ENCODE peak calls at places on chromosomes 7 and 10, in eight cellular contexts. L, D, G, X, O, J, F and B are unnamed samples.

GRCh38 chr7:22723642-22724041 is 3.4 kb upstream of the IL6 start:
- DNase-seq in L (no peak), F (peak; percentile 51), O (no peak), X (no peak), J (peak; percentile 60), D (no peak), G (peak; percentile 63), B (peak; percentile 39)

GRCh38 chr7:69052447-69052846 is 545.8 kb upstream of the AUTS2 start:
- DNase-seq in L (no peak), J (no peak), O (no peak), X (no peak), F (no peak), D (no peak), G (no peak), B (no peak)

GRCh38 chr10:98456688-98457482 is 10.2 kb upstream of the HPS1 start:
- DNase-seq in X (no peak), G (no peak), J (no peak), F (no peak), O (no peak), D (no peak), L (no peak), B (no peak)

GRCh38 chr10:46308666-46309450 is 22.1 kb downstream of the ANTXRL start:
- DNase-seq in F (peak; percentile 37), J (no peak), D (no peak), G (no peak), L (peak; percentile 5), O (no peak), X (no peak), B (no peak)

GRCh38 chr10:132270721-132271457 is 36.9 kb downstream of the STK32C start:
- DNase-seq in L (no peak), J (no peak), D (no peak), X (no peak), F (no peak), G (no peak), O (no peak), B (no peak)

GRCh38 chr7:124397134-124397533 is 364.3 kb upstream of the TMEM229A start:
- DNase-seq in F (no peak), L (no peak), D (no peak), X (no peak), G (no peak), O (no peak), J (no peak), B (no peak)

GRCh38 chr7:12898004-12898403 is 210.6 kb downstream of the ARL4A start:
- DNase-seq in O (peak; percentile 11), F (no peak), J (no peak), G (no peak), X (no peak), L (no peak), D (no peak), B (no peak)

GRCh38 chr7:29764227-29764626 is 42.1 kb upstream of the WIPF3 start:
- DNase-seq in J (no peak), X (no peak), G (no peak), L (peak; percentile 17), O (no peak), D (no peak), F (no peak), B (peak; percentile 6)

GRCh38 chr7:9681284-9681683 is 1247.9 kb downstream of the NXPH1 start:
- DNase-seq in X (no peak), J (no peak), O (no peak), L (no peak), G (no peak), F (no peak), D (no peak), B (no peak)

GRCh38 chr7:30616318-30616717 is 21.6 kb downstream of the GARS1 start:
- DNase-seq in L (no peak), O (no peak), D (no peak), X (no peak), F (no peak), J (no peak), G (no peak), B (no peak)

GRCh38 chr7:104979167-104979841 is 34.7 kb upstream of the KMT2E start:
- DNase-seq in F (peak; percentile 39), J (no peak), X (no peak), D (no peak), L (no peak), G (peak; percentile 75), O (peak; percentile 46), B (no peak)

GRCh38 chr7:37405603-37406122 is 43.0 kb downstream of the ELMO1 start:
- DNase-seq in X (no peak), O (no peak), G (no peak), L (no peak), F (peak; percentile 71), D (no peak), J (no peak), B (no peak)

GRCh38 chr10:90181251-90181691 is 479.9 kb downstream of the KIF20B start:
- DNase-seq in F (no peak), D (no peak), J (no peak), X (no peak), L (no peak), G (no peak), O (no peak), B (no peak)

GRCh38 chr7:136677456-136678365 is 190.7 kb upstream of the CHRM2 start:
- DNase-seq in J (no peak), X (no peak), F (no peak), L (no peak), G (peak; percentile 73), O (peak; percentile 86), D (no peak), B (no peak)

GRCh38 chr10:1578392-1579140 is 158.8 kb downstream of the ADARB2 start:
- DNase-seq in D (no peak), O (no peak), X (no peak), L (no peak), J (no peak), F (no peak), G (no peak), B (no peak)

GRCh38 chr10:23404461-23404980 is 34.4 kb upstream of the OTUD1 start:
- DNase-seq in O (no peak), G (no peak), X (no peak), F (no peak), L (no peak), J (no peak), D (no peak), B (no peak)

GRCh38 chr10:126892150-126892872 is 12.9 kb upstream of the DOCK1 start:
- DNase-seq in F (no peak), G (no peak), L (no peak), J (no peak), X (no peak), O (no peak), D (no peak), B (no peak)

GRCh38 chr7:47819054-47819920 is 129.0 kb downstream of the PKD1L1 start:
- DNase-seq in D (no peak), L (peak; percentile 71), G (peak; percentile 82), F (peak; percentile 67), O (peak; percentile 72), J (peak; percentile 67), X (no peak), B (peak; percentile 76)

GRCh38 chr7:135291809-135292253 is 58.2 kb downstream of the STRA8 start:
- DNase-seq in L (no peak), O (no peak), D (no peak), X (no peak), G (peak; percentile 84), J (no peak), F (no peak), B (no peak)